ENCODE peak calls at places on chromosomes 5 and 9, in nine cellular contexts. One of them, this sample, is unnamed.

GRCh38 chr5:137621861-137622823 is 113.7 kb downstream of the KLHL3 start:
- DNase-seq in GM20000: no peak
- DNase-seq in effector memory CD8-positive, alpha-beta T cell: no peak
- DNase-seq in OCI-LY7: no peak
- DNase-seq in activated CD4-positive, alpha-beta T cell treated with anti-CD3 and anti-CD28 coated beads, Interleukin-2, amount 50 U/mL, for 1 hour: no peak
- DNase-seq in hypothalamus: no peak
- DNase-seq in amniotic stem cell: peak
- DNase-seq in CD8-positive, alpha-beta T cell: no peak
- DNase-seq in CD8-positive, alpha-beta memory T cell: no peak
- DNase-seq in this sample: no peak

GRCh38 chr9:86096382-86096781 is 3.0 kb downstream of the GOLM1 start:
- DNase-seq in GM20000: no peak
- DNase-seq in hypothalamus: no peak
- DNase-seq in activated CD4-positive, alpha-beta T cell treated with anti-CD3 and anti-CD28 coated beads, Interleukin-2, amount 50 U/mL, for 1 hour: no peak
- DNase-seq in CD8-positive, alpha-beta T cell: no peak
- DNase-seq in OCI-LY7: no peak
- DNase-seq in effector memory CD8-positive, alpha-beta T cell: no peak
- DNase-seq in amniotic stem cell: no peak
- DNase-seq in CD8-positive, alpha-beta memory T cell: no peak
- DNase-seq in this sample: no peak

GRCh38 chr5:104223885-104224773 is 661.5 kb upstream of the NUDT12 start:
- DNase-seq in hypothalamus: no peak
- DNase-seq in GM20000: no peak
- DNase-seq in activated CD4-positive, alpha-beta T cell treated with anti-CD3 and anti-CD28 coated beads, Interleukin-2, amount 50 U/mL, for 1 hour: no peak
- DNase-seq in CD8-positive, alpha-beta T cell: no peak
- DNase-seq in amniotic stem cell: no peak
- DNase-seq in CD8-positive, alpha-beta memory T cell: no peak
- DNase-seq in OCI-LY7: no peak
- DNase-seq in effector memory CD8-positive, alpha-beta T cell: no peak
- DNase-seq in this sample: no peak

GRCh38 chr9:75892168-75892901 is 1.9 kb downstream of the PCSK5 start:
- DNase-seq in GM20000: peak
- DNase-seq in OCI-LY7: no peak
- DNase-seq in CD8-positive, alpha-beta T cell: peak
- DNase-seq in activated CD4-positive, alpha-beta T cell treated with anti-CD3 and anti-CD28 coated beads, Interleukin-2, amount 50 U/mL, for 1 hour: no peak
- DNase-seq in hypothalamus: peak
- DNase-seq in CD8-positive, alpha-beta memory T cell: no peak
- DNase-seq in effector memory CD8-positive, alpha-beta T cell: no peak
- DNase-seq in amniotic stem cell: no peak
- DNase-seq in this sample: no peak

GRCh38 chr9:137241490-137242328 is 622 bp downstream of the TUBB4B start:
- DNase-seq in CD8-positive, alpha-beta T cell: peak
- DNase-seq in OCI-LY7: peak
- DNase-seq in amniotic stem cell: peak
- DNase-seq in GM20000: peak
- DNase-seq in hypothalamus: no peak
- DNase-seq in CD8-positive, alpha-beta memory T cell: no peak
- DNase-seq in effector memory CD8-positive, alpha-beta T cell: no peak
- DNase-seq in activated CD4-positive, alpha-beta T cell treated with anti-CD3 and anti-CD28 coated beads, Interleukin-2, amount 50 U/mL, for 1 hour: peak
- DNase-seq in this sample: peak

GRCh38 chr9:98778711-98779530 is 17.4 kb downstream of the ANKS6 start:
- DNase-seq in hypothalamus: no peak
- DNase-seq in GM20000: no peak
- DNase-seq in OCI-LY7: no peak
- DNase-seq in activated CD4-positive, alpha-beta T cell treated with anti-CD3 and anti-CD28 coated beads, Interleukin-2, amount 50 U/mL, for 1 hour: no peak
- DNase-seq in CD8-positive, alpha-beta T cell: no peak
- DNase-seq in effector memory CD8-positive, alpha-beta T cell: no peak
- DNase-seq in CD8-positive, alpha-beta memory T cell: no peak
- DNase-seq in amniotic stem cell: no peak
- DNase-seq in this sample: no peak

GRCh38 chr9:134724231-134724911 is 82.8 kb downstream of the COL5A1 start:
- DNase-seq in OCI-LY7: no peak
- DNase-seq in hypothalamus: no peak
- DNase-seq in effector memory CD8-positive, alpha-beta T cell: no peak
- DNase-seq in activated CD4-positive, alpha-beta T cell treated with anti-CD3 and anti-CD28 coated beads, Interleukin-2, amount 50 U/mL, for 1 hour: no peak
- DNase-seq in CD8-positive, alpha-beta T cell: no peak
- DNase-seq in CD8-positive, alpha-beta memory T cell: no peak
- DNase-seq in amniotic stem cell: no peak
- DNase-seq in GM20000: no peak
- DNase-seq in this sample: no peak

GRCh38 chr5:107542831-107543231 is 127.9 kb downstream of the EFNA5 start:
- DNase-seq in OCI-LY7: no peak
- DNase-seq in effector memory CD8-positive, alpha-beta T cell: no peak
- DNase-seq in GM20000: no peak
- DNase-seq in CD8-positive, alpha-beta T cell: no peak
- DNase-seq in hypothalamus: no peak
- DNase-seq in CD8-positive, alpha-beta memory T cell: no peak
- DNase-seq in amniotic stem cell: no peak
- DNase-seq in activated CD4-positive, alpha-beta T cell treated with anti-CD3 and anti-CD28 coated beads, Interleukin-2, amount 50 U/mL, for 1 hour: no peak
- DNase-seq in this sample: no peak

GRCh38 chr5:30401479-30402058 is 791.9 kb upstream of the CDH6 start:
- DNase-seq in effector memory CD8-positive, alpha-beta T cell: no peak
- DNase-seq in amniotic stem cell: no peak
- DNase-seq in activated CD4-positive, alpha-beta T cell treated with anti-CD3 and anti-CD28 coated beads, Interleukin-2, amount 50 U/mL, for 1 hour: no peak
- DNase-seq in OCI-LY7: peak
- DNase-seq in CD8-positive, alpha-beta memory T cell: no peak
- DNase-seq in CD8-positive, alpha-beta T cell: no peak
- DNase-seq in hypothalamus: peak
- DNase-seq in GM20000: no peak
- DNase-seq in this sample: no peak

GRCh38 chr9:113511856-113512761 is 48.6 kb downstream of the RGS3 start:
- DNase-seq in activated CD4-positive, alpha-beta T cell treated with anti-CD3 and anti-CD28 coated beads, Interleukin-2, amount 50 U/mL, for 1 hour: peak
- DNase-seq in hypothalamus: no peak
- DNase-seq in CD8-positive, alpha-beta memory T cell: peak
- DNase-seq in CD8-positive, alpha-beta T cell: peak
- DNase-seq in amniotic stem cell: no peak
- DNase-seq in GM20000: peak
- DNase-seq in effector memory CD8-positive, alpha-beta T cell: peak
- DNase-seq in OCI-LY7: peak
- DNase-seq in this sample: peak

GRCh38 chr9:104256031-104256709 is 162.1 kb downstream of the SMC2 start:
- DNase-seq in GM20000: no peak
- DNase-seq in hypothalamus: no peak
- DNase-seq in amniotic stem cell: no peak
- DNase-seq in CD8-positive, alpha-beta memory T cell: no peak
- DNase-seq in activated CD4-positive, alpha-beta T cell treated with anti-CD3 and anti-CD28 coated beads, Interleukin-2, amount 50 U/mL, for 1 hour: no peak
- DNase-seq in OCI-LY7: no peak
- DNase-seq in CD8-positive, alpha-beta T cell: no peak
- DNase-seq in effector memory CD8-positive, alpha-beta T cell: no peak
- DNase-seq in this sample: no peak

GRCh38 chr9:95048225-95049087 is 269.1 kb downstream of the FANCC start:
- DNase-seq in OCI-LY7: no peak
- DNase-seq in hypothalamus: peak
- DNase-seq in amniotic stem cell: no peak
- DNase-seq in activated CD4-positive, alpha-beta T cell treated with anti-CD3 and anti-CD28 coated beads, Interleukin-2, amount 50 U/mL, for 1 hour: peak
- DNase-seq in CD8-positive, alpha-beta T cell: peak
- DNase-seq in GM20000: peak
- DNase-seq in effector memory CD8-positive, alpha-beta T cell: peak
- DNase-seq in CD8-positive, alpha-beta memory T cell: peak
- DNase-seq in this sample: peak

GRCh38 chr5:38994329-38994927 is 79.8 kb downstream of the RICTOR start:
- DNase-seq in activated CD4-positive, alpha-beta T cell treated with anti-CD3 and anti-CD28 coated beads, Interleukin-2, amount 50 U/mL, for 1 hour: no peak
- DNase-seq in GM20000: peak
- DNase-seq in effector memory CD8-positive, alpha-beta T cell: no peak
- DNase-seq in amniotic stem cell: peak
- DNase-seq in CD8-positive, alpha-beta memory T cell: peak
- DNase-seq in CD8-positive, alpha-beta T cell: peak
- DNase-seq in hypothalamus: peak
- DNase-seq in OCI-LY7: no peak
- DNase-seq in this sample: no peak

GRCh38 chr5:19018822-19019221 is 969.2 kb downstream of the CDH18 start:
- DNase-seq in OCI-LY7: no peak
- DNase-seq in activated CD4-positive, alpha-beta T cell treated with anti-CD3 and anti-CD28 coated beads, Interleukin-2, amount 50 U/mL, for 1 hour: no peak
- DNase-seq in GM20000: no peak
- DNase-seq in amniotic stem cell: no peak
- DNase-seq in hypothalamus: no peak
- DNase-seq in CD8-positive, alpha-beta memory T cell: no peak
- DNase-seq in effector memory CD8-positive, alpha-beta T cell: no peak
- DNase-seq in CD8-positive, alpha-beta T cell: no peak
- DNase-seq in this sample: no peak

GRCh38 chr5:141814064-141814982 is 63.9 kb downstream of the PCDH1 start:
- DNase-seq in hypothalamus: peak
- DNase-seq in CD8-positive, alpha-beta memory T cell: no peak
- DNase-seq in OCI-LY7: peak
- DNase-seq in amniotic stem cell: no peak
- DNase-seq in effector memory CD8-positive, alpha-beta T cell: peak
- DNase-seq in activated CD4-positive, alpha-beta T cell treated with anti-CD3 and anti-CD28 coated beads, Interleukin-2, amount 50 U/mL, for 1 hour: peak
- DNase-seq in GM20000: peak
- DNase-seq in CD8-positive, alpha-beta T cell: peak
- DNase-seq in this sample: no peak

GRCh38 chr5:38639377-38640011 is 83.0 kb upstream of the LIFR start:
- DNase-seq in hypothalamus: no peak
- DNase-seq in CD8-positive, alpha-beta T cell: no peak
- DNase-seq in OCI-LY7: no peak
- DNase-seq in amniotic stem cell: no peak
- DNase-seq in effector memory CD8-positive, alpha-beta T cell: no peak
- DNase-seq in CD8-positive, alpha-beta memory T cell: no peak
- DNase-seq in activated CD4-positive, alpha-beta T cell treated with anti-CD3 and anti-CD28 coated beads, Interleukin-2, amount 50 U/mL, for 1 hour: no peak
- DNase-seq in GM20000: no peak
- DNase-seq in this sample: no peak

GRCh38 chr5:170629566-170630175 is 125.9 kb downstream of the KCNIP1 start:
- DNase-seq in effector memory CD8-positive, alpha-beta T cell: no peak
- DNase-seq in amniotic stem cell: no peak
- DNase-seq in CD8-positive, alpha-beta memory T cell: no peak
- DNase-seq in OCI-LY7: no peak
- DNase-seq in CD8-positive, alpha-beta T cell: no peak
- DNase-seq in GM20000: no peak
- DNase-seq in activated CD4-positive, alpha-beta T cell treated with anti-CD3 and anti-CD28 coated beads, Interleukin-2, amount 50 U/mL, for 1 hour: no peak
- DNase-seq in hypothalamus: no peak
- DNase-seq in this sample: no peak

GRCh38 chr5:144033481-144033880 is 137.0 kb downstream of the YIPF5 start:
- DNase-seq in OCI-LY7: no peak
- DNase-seq in effector memory CD8-positive, alpha-beta T cell: no peak
- DNase-seq in activated CD4-positive, alpha-beta T cell treated with anti-CD3 and anti-CD28 coated beads, Interleukin-2, amount 50 U/mL, for 1 hour: no peak
- DNase-seq in GM20000: no peak
- DNase-seq in CD8-positive, alpha-beta T cell: no peak
- DNase-seq in hypothalamus: no peak
- DNase-seq in amniotic stem cell: no peak
- DNase-seq in CD8-positive, alpha-beta memory T cell: no peak
- DNase-seq in this sample: no peak

GRCh38 chr5:133664422-133664821 is 52.1 kb upstream of the FSTL4 start:
- DNase-seq in GM20000: no peak
- DNase-seq in hypothalamus: no peak
- DNase-seq in effector memory CD8-positive, alpha-beta T cell: no peak
- DNase-seq in CD8-positive, alpha-beta memory T cell: no peak
- DNase-seq in amniotic stem cell: no peak
- DNase-seq in OCI-LY7: no peak
- DNase-seq in CD8-positive, alpha-beta T cell: no peak
- DNase-seq in activated CD4-positive, alpha-beta T cell treated with anti-CD3 and anti-CD28 coated beads, Interleukin-2, amount 50 U/mL, for 1 hour: no peak
- DNase-seq in this sample: no peak

This sample was measured in natural killer cell.